ENCODE peak calls at places on chromosome 13, in four cellular contexts. One of them, this sample, is unnamed.

GRCh38 chr13:36981156-36981743 is 17.9 kb downstream of the ALG5 start:
- DNase-seq in kidney epithelial cell: no peak
- DNase-seq in tibial nerve: no peak
- DNase-seq in NB4: peak
- DNase-seq in this sample: no peak

GRCh38 chr13:51643114-51643881 is 59.0 kb downstream of the WDFY2 start:
- DNase-seq in kidney epithelial cell: peak
- DNase-seq in tibial nerve: no peak
- DNase-seq in NB4: peak
- DNase-seq in this sample: peak

GRCh38 chr13:64551755-64552154 is 2678.4 kb downstream of the PCDH9 start:
- DNase-seq in kidney epithelial cell: peak
- DNase-seq in tibial nerve: no peak
- DNase-seq in NB4: no peak
- DNase-seq in this sample: peak

GRCh38 chr13:99471231-99472202 is 29.8 kb upstream of the TM9SF2 start:
- DNase-seq in kidney epithelial cell: no peak
- DNase-seq in tibial nerve: no peak
- DNase-seq in NB4: no peak
- DNase-seq in this sample: peak

GRCh38 chr13:101916758-101917474 is 464.4 kb downstream of the ITGBL1 start:
- DNase-seq in kidney epithelial cell: no peak
- DNase-seq in tibial nerve: no peak
- DNase-seq in NB4: no peak
- DNase-seq in this sample: no peak

GRCh38 chr13:38099751-38100150 is 230.2 kb upstream of the TRPC4 start:
- DNase-seq in kidney epithelial cell: no peak
- DNase-seq in tibial nerve: no peak
- DNase-seq in NB4: no peak
- DNase-seq in this sample: no peak

GRCh38 chr13:113591750-113592149 is 7.2 kb downstream of the TFDP1 start:
- DNase-seq in kidney epithelial cell: no peak
- DNase-seq in tibial nerve: no peak
- DNase-seq in NB4: no peak
- DNase-seq in this sample: no peak

GRCh38 chr13:31477961-31478360 is 261.4 kb upstream of the RXFP2 start:
- DNase-seq in kidney epithelial cell: no peak
- DNase-seq in tibial nerve: no peak
- DNase-seq in NB4: no peak
- DNase-seq in this sample: peak

GRCh38 chr13:111401755-111402154 is 81.3 kb downstream of the TEX29 start:
- DNase-seq in kidney epithelial cell: no peak
- DNase-seq in tibial nerve: no peak
- DNase-seq in NB4: no peak
- DNase-seq in this sample: no peak

GRCh38 chr13:97999653-98000052 is 46.2 kb downstream of the IPO5 start:
- DNase-seq in kidney epithelial cell: no peak
- DNase-seq in tibial nerve: no peak
- DNase-seq in NB4: no peak
- DNase-seq in this sample: no peak

GRCh38 chr13:58573742-58574141 is 942.2 kb downstream of the PCDH17 start:
- DNase-seq in kidney epithelial cell: no peak
- DNase-seq in tibial nerve: no peak
- DNase-seq in NB4: peak
- DNase-seq in this sample: no peak

GRCh38 chr13:43804461-43805070 is 17.8 kb upstream of the ENOX1 start:
- DNase-seq in kidney epithelial cell: no peak
- DNase-seq in tibial nerve: peak
- DNase-seq in NB4: peak
- DNase-seq in this sample: no peak

DNA sequence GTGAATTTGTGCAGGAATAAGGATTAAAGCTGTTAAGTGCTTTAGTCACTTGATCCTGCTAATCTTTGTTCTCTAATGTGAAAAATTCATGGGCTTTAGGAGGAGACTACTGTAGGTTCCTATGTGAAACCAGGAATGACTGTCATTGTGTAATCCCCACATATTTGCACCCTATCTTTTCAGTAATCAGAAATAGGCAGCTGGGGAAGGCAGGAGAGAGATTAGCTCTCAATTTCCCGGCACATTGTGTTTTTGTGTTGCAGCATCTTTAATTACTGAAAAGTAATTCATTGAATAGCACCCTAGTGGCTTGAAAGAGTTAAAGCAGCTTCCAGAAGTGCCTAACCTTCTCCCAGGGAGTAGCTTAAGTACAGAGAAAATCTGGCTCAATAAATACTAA is 282.9 kb downstream of the OLFM4 start:
- DNase-seq in kidney epithelial cell: no peak
- DNase-seq in tibial nerve: no peak
- DNase-seq in NB4: no peak
- DNase-seq in this sample: no peak
- TF ChIP-seq CTCF in kidney epithelial cell: no peak
- TF ChIP-seq CTCF in tibial nerve: no peak
- TF ChIP-seq CTCF in NB4: no peak
- TF ChIP-seq CTCF in this sample: no peak

GRCh38 chr13:62387642-62388041 is 972.0 kb upstream of the PCDH20 start:
- DNase-seq in kidney epithelial cell: no peak
- DNase-seq in tibial nerve: no peak
- DNase-seq in NB4: no peak
- DNase-seq in this sample: no peak
- TF ChIP-seq CTCF in kidney epithelial cell: no peak
- TF ChIP-seq CTCF in tibial nerve: no peak
- TF ChIP-seq CTCF in NB4: no peak
- TF ChIP-seq CTCF in this sample: no peak

GRCh38 chr13:60226507-60226906 is 62.8 kb upstream of the DIAPH3 start:
- DNase-seq in kidney epithelial cell: no peak
- DNase-seq in tibial nerve: no peak
- DNase-seq in NB4: peak
- DNase-seq in this sample: no peak
- TF ChIP-seq CTCF in kidney epithelial cell: peak
- TF ChIP-seq CTCF in tibial nerve: no peak
- TF ChIP-seq CTCF in NB4: peak
- TF ChIP-seq CTCF in this sample: peak

GRCh38 chr13:75541287-75541686 is 3.6 kb upstream of the COMMD6 start:
- DNase-seq in kidney epithelial cell: no peak
- DNase-seq in tibial nerve: no peak
- DNase-seq in NB4: peak
- DNase-seq in this sample: no peak

GRCh38 chr13:75533866-75534265 is 3.8 kb downstream of the COMMD6 start:
- DNase-seq in kidney epithelial cell: no peak
- DNase-seq in tibial nerve: no peak
- DNase-seq in NB4: no peak
- DNase-seq in this sample: no peak

GRCh38 chr13:75541961-75542360 is 4.3 kb upstream of the COMMD6 start:
- DNase-seq in kidney epithelial cell: no peak
- DNase-seq in tibial nerve: no peak
- DNase-seq in NB4: no peak
- DNase-seq in this sample: no peak

DNA sequence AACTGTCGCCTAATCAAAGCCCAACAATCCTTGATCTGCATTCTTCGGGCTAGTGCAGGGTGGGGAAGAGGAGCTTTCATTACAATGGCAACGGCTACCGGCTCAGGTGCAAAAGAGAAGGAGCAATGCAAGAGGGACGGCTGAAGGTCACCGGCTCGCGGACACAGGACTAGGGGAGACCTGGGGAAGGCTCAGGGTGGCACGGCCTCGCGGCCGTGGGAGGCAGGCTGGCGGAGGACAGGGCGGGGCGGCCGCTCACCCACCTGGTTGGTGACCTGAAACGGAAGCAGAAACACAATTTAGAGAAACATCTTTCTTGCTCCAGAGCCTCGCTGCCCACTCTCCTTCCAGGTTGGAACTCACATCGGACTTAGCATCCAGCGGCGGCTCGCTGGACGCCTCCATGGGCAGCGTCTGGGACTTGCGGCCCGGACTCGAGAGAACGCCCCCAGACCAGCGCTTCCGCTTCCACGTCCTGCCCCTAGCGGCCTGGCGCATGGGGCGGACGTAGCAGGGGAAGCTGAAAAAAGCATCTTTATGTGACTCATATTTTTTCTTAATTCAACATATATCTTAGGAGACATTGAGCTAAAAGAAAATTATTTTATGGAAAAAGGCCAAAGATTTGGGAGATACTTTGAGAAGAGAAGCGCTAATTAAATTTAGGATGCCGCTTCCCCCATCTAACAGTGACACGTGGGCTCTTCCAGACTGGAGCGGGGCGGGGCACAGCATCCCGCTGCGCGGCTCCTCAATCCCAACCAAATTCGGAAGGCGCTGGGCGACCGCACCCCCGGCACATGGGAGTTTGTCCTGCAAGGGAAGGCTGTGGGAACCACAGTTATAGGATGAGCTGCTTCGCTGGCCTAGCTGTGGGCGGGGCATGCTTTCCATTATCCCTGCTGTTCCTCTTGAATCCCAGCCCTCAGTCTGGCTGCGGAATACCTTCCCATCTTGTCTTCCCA is at the start of gene COMMD6:
- DNase-seq in kidney epithelial cell: no peak
- DNase-seq in tibial nerve: peak
- DNase-seq in NB4: peak
- DNase-seq in this sample: peak
- TF ChIP-seq CTCF in kidney epithelial cell: no peak
- TF ChIP-seq CTCF in tibial nerve: peak
- TF ChIP-seq CTCF in NB4: peak
- TF ChIP-seq CTCF in this sample: peak

DNA sequence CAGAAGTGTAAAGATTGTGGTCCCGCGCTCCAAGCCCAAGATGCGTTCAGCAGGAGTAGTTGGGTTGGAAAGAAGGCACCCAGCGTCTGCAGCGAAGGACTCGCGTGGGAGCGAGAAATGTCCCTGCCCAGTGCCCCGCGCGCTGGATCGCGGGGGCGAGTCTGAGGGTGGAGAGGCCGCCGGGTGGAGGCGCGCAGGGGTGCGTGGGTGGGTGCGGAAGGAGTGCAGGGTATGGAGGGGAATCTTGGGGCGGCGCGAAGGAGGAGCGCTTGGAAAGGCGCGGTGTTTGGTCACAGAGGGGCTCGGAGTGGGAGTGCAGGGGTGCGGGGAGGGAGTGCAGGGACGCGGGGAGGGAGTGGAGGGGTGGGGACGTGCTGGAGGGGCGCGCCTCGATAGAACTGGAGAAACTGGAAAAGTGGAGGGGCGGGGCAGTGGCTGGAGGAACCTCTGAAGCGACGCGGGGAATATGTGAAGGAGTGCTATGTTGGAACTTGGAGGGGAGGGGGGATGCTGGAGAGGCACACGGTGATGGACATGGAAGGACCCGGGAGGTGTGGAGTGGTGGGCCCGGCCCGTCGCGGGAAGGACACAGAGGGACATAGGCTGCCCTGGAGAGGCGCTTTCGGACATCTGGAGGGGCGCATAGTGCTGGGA is 21.1 kb upstream of the SGCG start:
- DNase-seq in kidney epithelial cell: no peak
- DNase-seq in tibial nerve: no peak
- DNase-seq in NB4: no peak
- DNase-seq in this sample: no peak
- TF ChIP-seq CTCF in kidney epithelial cell: no peak
- TF ChIP-seq CTCF in tibial nerve: peak
- TF ChIP-seq CTCF in NB4: no peak
- TF ChIP-seq CTCF in this sample: no peak

GRCh38 chr13:48647625-48648024 is 6.1 kb upstream of the CYSLTR2 start:
- DNase-seq in kidney epithelial cell: no peak
- DNase-seq in tibial nerve: no peak
- DNase-seq in NB4: no peak
- DNase-seq in this sample: no peak
- TF ChIP-seq CTCF in kidney epithelial cell: no peak
- TF ChIP-seq CTCF in tibial nerve: no peak
- TF ChIP-seq CTCF in NB4: no peak
- TF ChIP-seq CTCF in this sample: no peak

DNA sequence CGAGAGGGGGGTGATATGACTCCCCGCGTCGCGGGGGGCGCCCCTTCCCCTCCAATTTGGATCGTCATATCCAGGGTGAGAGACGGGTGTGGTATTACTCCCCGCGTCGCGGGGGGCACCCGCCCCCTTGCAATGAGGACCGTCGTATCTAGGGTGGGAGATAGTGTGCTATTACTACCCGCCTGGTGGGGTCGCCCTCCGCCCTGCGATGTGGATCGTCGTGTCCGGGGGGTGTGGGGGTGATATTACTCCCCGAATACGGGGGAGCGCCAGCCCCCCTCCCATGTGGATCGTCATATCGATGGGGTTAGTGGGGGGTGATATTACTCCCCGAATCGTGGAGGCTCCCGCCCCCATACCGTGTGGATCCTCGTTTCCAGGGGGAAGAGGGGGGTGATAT is 29.2 kb upstream of the RGCC start:
- DNase-seq in kidney epithelial cell: no peak
- DNase-seq in tibial nerve: no peak
- DNase-seq in NB4: no peak
- DNase-seq in this sample: no peak
- TF ChIP-seq CTCF in kidney epithelial cell: peak
- TF ChIP-seq CTCF in tibial nerve: peak
- TF ChIP-seq CTCF in NB4: no peak
- TF ChIP-seq CTCF in this sample: peak

GRCh38 chr13:91162180-91162579 is 185.3 kb upstream of the MIR17HG start:
- DNase-seq in kidney epithelial cell: no peak
- DNase-seq in tibial nerve: no peak
- DNase-seq in NB4: peak
- DNase-seq in this sample: no peak
- TF ChIP-seq CTCF in kidney epithelial cell: peak
- TF ChIP-seq CTCF in tibial nerve: no peak
- TF ChIP-seq CTCF in NB4: no peak
- TF ChIP-seq CTCF in this sample: no peak

This sample was measured in AG09309.